ENCODE peak calls at places on chromosomes 2 and 18, in six cellular contexts. C, A, X, Z, U and J are unnamed samples.

GRCh38 chr18:58669731-58670379 is 1.4 kb upstream of the MALT1 start:
- DNase-seq in C (no peak), A (peak), X (peak), Z (peak), U (no peak), J (no peak)

GRCh38 chr18:63832470-63832869 is 55.0 kb upstream of the SERPINB2 start:
- DNase-seq in C (no peak), A (peak), X (no peak), Z (peak), U (no peak), J (no peak)

GRCh38 chr18:7141287-7141686 is 23.7 kb upstream of the LAMA1 start:
- DNase-seq in C (no peak), A (no peak), X (no peak), Z (no peak), U (no peak), J (no peak)

GRCh38 chr2:107325983-107326786 is 440.2 kb upstream of the ST6GAL2 start:
- DNase-seq in C (no peak), A (no peak), X (no peak), Z (no peak), U (peak), J (peak)

GRCh38 chr2:74724496-74724895 is 70.4 kb downstream of the SEMA4F start:
- DNase-seq in C (no peak), A (no peak), X (no peak), Z (no peak), U (no peak), J (no peak)

GRCh38 chr2:102114290-102114721 is 28.2 kb upstream of the IL1R1 start:
- DNase-seq in C (no peak), A (peak), X (no peak), Z (no peak), U (no peak), J (no peak)

GRCh38 chr2:235826791-235827190 is 332.9 kb downstream of the AGAP1 start:
- DNase-seq in C (no peak), A (no peak), X (no peak), Z (no peak), U (no peak), J (no peak)

GRCh38 chr2:221285156-221285555 is 286.9 kb downstream of the EPHA4 start:
- DNase-seq in C (no peak), A (no peak), X (no peak), Z (no peak), U (no peak), J (no peak)

GRCh38 chr2:64754587-64754986 is 100.9 kb upstream of the SERTAD2 start:
- DNase-seq in C (no peak), A (no peak), X (no peak), Z (no peak), U (no peak), J (no peak)

GRCh38 chr2:55159037-55159651 is 72.9 kb downstream of the CLHC1 start:
- DNase-seq in C (no peak), A (peak), X (no peak), Z (no peak), U (peak), J (peak)

GRCh38 chr2:236769981-236770671 is 200.5 kb downstream of the ACKR3 start:
- DNase-seq in C (no peak), A (peak), X (no peak), Z (peak), U (no peak), J (no peak)

GRCh38 chr18:44682871-44683221 is 2.2 kb downstream of the SETBP1 start:
- DNase-seq in C (no peak), A (peak), X (no peak), Z (no peak), U (no peak), J (peak)

GRCh38 chr2:232511336-232511863 is 8.8 kb upstream of the PRSS56 start:
- DNase-seq in C (no peak), A (no peak), X (no peak), Z (no peak), U (no peak), J (peak)

GRCh38 chr18:490024-490366 is 10.5 kb downstream of the COLEC12 start:
- DNase-seq in C (no peak), A (no peak), X (no peak), Z (no peak), U (no peak), J (no peak)

GRCh38 chr2:220664272-220665107 is 907.6 kb downstream of the EPHA4 start:
- DNase-seq in C (no peak), A (no peak), X (no peak), Z (no peak), U (no peak), J (no peak)

GRCh38 chr2:70616168-70616694 is 62.6 kb upstream of the TGFA start:
- DNase-seq in C (no peak), A (peak), X (no peak), Z (no peak), U (no peak), J (no peak)

GRCh38 chr2:85998071-85998991 is 107.4 kb downstream of the POLR1A start:
- DNase-seq in C (no peak), A (no peak), X (no peak), Z (peak), U (no peak), J (peak)

GRCh38 chr2:8230466-8230865 is 451.4 kb upstream of the ID2 start:
- DNase-seq in C (no peak), A (no peak), X (no peak), Z (no peak), U (no peak), J (no peak)

GRCh38 chr2:233081731-233082221 is 21.6 kb downstream of the INPP5D start:
- DNase-seq in C (no peak), A (no peak), X (no peak), Z (no peak), U (no peak), J (peak)